ENCODE peak calls at places on chromosome 13, in six cellular contexts. Y, S, D, B, U and H are unnamed samples.
A peak's percentile ranks its signal among the peaks of the same experiment; 100 is the strongest.

GRCh38 chr13:82878536-82878935 is 1003.7 kb downstream of the SLITRK1 start:
- DNase-seq in Y (no peak), U (no peak), D (no peak), B (no peak), S (peak; percentile 30), H (peak; percentile 48)

GRCh38 chr13:85590231-85590931 is 208.8 kb downstream of the SLITRK6 start:
- DNase-seq in Y (no peak), B (no peak), D (no peak), U (no peak), S (peak; percentile 23), H (peak; percentile 71)

GRCh38 chr13:39578821-39579291 is 24.1 kb downstream of the LHFPL6 start:
- DNase-seq in Y (no peak), D (no peak), S (no peak), B (no peak), U (no peak), H (no peak)

GRCh38 chr13:35785563-35786327 is 309.3 kb upstream of the MAB21L1 start:
- DNase-seq in D (peak; percentile 45), Y (no peak), B (no peak), U (no peak), S (no peak), H (no peak)

GRCh38 chr13:24684600-24684998 is 4.4 kb downstream of the ATP12A start:
- DNase-seq in B (no peak), D (no peak), U (no peak), Y (no peak), S (no peak), H (peak; percentile 62)

GRCh38 chr13:35552172-35552844 is 75.8 kb upstream of the MAB21L1 start:
- DNase-seq in D (no peak), B (no peak), U (no peak), S (peak; percentile 82), Y (no peak), H (peak; percentile 76)

GRCh38 chr13:99043700-99044300 is 65.9 kb upstream of the DOCK9 start:
- DNase-seq in Y (no peak), B (no peak), D (no peak), S (peak; percentile 57), U (no peak), H (no peak)

GRCh38 chr13:37194428-37194861 is 89.0 kb upstream of the CSNK1A1L start:
- DNase-seq in D (no peak), S (peak; percentile 92), Y (no peak), B (no peak), U (no peak), H (peak; percentile 88)

GRCh38 chr13:101916758-101917474 is 464.4 kb downstream of the ITGBL1 start:
- DNase-seq in B (no peak), U (peak; percentile 13), Y (no peak), D (peak; percentile 40), S (no peak), H (no peak)
- TF ChIP-seq EZH2 in B (no peak), U (no peak), Y (no peak), D (peak; percentile 78), S (no peak), H (peak; percentile 36)

GRCh38 chr13:48400820-48401219 is 12.1 kb downstream of the LPAR6 start:
- DNase-seq in B (no peak), Y (no peak), S (peak; percentile 79), D (no peak), U (no peak), H (peak; percentile 91)
- TF ChIP-seq CTCF in B (no peak), Y (no peak), S (no peak), D (no peak), U (no peak), H (no peak)

GRCh38 chr13:113064000-113064533 is 41.5 kb upstream of the F7 start:
- DNase-seq in U (no peak), S (no peak), B (no peak), Y (no peak), D (no peak), H (no peak)

GRCh38 chr13:113065406-113066141 is 40.0 kb upstream of the F7 start:
- DNase-seq in U (no peak), D (no peak), B (no peak), Y (no peak), S (peak; percentile 22), H (no peak)

GRCh38 chr13:113066142-113066455 is 39.5 kb upstream of the F7 start:
- DNase-seq in S (no peak), U (no peak), Y (no peak), D (no peak), B (no peak), H (no peak)

GRCh38 chr13:113063091-113063491 is 42.5 kb upstream of the F7 start:
- DNase-seq in D (no peak), S (no peak), B (no peak), Y (no peak), U (no peak), H (no peak)

GRCh38 chr13:113064534-113065405 is 40.8 kb upstream of the F7 start:
- DNase-seq in B (peak; percentile 33), D (no peak), U (no peak), S (peak; percentile 75), Y (peak; percentile 56), H (peak; percentile 8)
- TF ChIP-seq EZH2 in B (no peak), D (no peak), U (no peak), S (no peak), Y (no peak), H (no peak)

DNA sequence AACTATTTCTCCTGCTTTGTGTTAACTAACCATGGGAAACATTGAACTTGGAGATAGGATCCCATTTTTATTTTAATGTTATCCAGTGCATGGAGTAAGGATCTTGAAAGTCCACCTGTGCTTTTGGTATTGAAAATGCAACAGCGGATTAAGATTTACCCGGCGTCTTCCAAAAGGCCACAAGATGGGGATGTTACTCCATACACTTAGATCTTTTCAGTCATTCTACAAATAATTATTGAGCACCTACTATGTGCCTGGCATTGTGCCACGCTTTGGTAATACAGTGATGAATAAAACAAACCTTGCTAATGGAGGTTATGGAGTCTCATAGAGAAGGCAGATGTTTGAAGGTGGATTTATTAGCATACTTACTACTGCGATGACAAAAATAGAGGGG is 56.9 kb downstream of the RFC3 start:
- DNase-seq in D (no peak), S (no peak), Y (no peak), U (peak; percentile 10), B (no peak), H (no peak)
- TF ChIP-seq CTCF in D (peak; percentile 35), S (no peak), Y (no peak), U (peak; percentile 52), B (no peak), H (peak; percentile 9)

GRCh38 chr13:74136089-74136658 is 2.0 kb upstream of the KLF12 start:
- DNase-seq in B (no peak), U (peak; percentile 43), Y (no peak), D (no peak), S (peak; percentile 68), H (peak; percentile 67)
- TF ChIP-seq EZH2 in B (no peak), U (no peak), Y (no peak), D (no peak), S (no peak), H (no peak)

GRCh38 chr13:21011378-21011777 is 50.0 kb downstream of the LATS2 start:
- DNase-seq in Y (no peak), B (no peak), S (peak; percentile 74), D (no peak), U (no peak), H (no peak)

GRCh38 chr13:21012211-21012610 is 49.2 kb downstream of the LATS2 start:
- DNase-seq in D (no peak), U (no peak), B (no peak), Y (no peak), S (peak; percentile 48), H (no peak)

GRCh38 chr13:21009036-21009435 is 52.4 kb downstream of the LATS2 start:
- DNase-seq in U (no peak), B (no peak), Y (no peak), S (no peak), D (no peak), H (no peak)

GRCh38 chr13:21012841-21013681 is 48.3 kb downstream of the LATS2 start:
- DNase-seq in B (no peak), S (peak; percentile 49), U (no peak), D (no peak), Y (no peak), H (no peak)

GRCh38 chr13:21010621-21011020 is 50.8 kb downstream of the LATS2 start:
- DNase-seq in U (peak; percentile 49), Y (no peak), D (no peak), S (peak; percentile 24), B (peak; percentile 50), H (no peak)
- TF ChIP-seq CTCF in U (no peak), Y (no peak), D (no peak), S (no peak), B (no peak), H (no peak)

DNA sequence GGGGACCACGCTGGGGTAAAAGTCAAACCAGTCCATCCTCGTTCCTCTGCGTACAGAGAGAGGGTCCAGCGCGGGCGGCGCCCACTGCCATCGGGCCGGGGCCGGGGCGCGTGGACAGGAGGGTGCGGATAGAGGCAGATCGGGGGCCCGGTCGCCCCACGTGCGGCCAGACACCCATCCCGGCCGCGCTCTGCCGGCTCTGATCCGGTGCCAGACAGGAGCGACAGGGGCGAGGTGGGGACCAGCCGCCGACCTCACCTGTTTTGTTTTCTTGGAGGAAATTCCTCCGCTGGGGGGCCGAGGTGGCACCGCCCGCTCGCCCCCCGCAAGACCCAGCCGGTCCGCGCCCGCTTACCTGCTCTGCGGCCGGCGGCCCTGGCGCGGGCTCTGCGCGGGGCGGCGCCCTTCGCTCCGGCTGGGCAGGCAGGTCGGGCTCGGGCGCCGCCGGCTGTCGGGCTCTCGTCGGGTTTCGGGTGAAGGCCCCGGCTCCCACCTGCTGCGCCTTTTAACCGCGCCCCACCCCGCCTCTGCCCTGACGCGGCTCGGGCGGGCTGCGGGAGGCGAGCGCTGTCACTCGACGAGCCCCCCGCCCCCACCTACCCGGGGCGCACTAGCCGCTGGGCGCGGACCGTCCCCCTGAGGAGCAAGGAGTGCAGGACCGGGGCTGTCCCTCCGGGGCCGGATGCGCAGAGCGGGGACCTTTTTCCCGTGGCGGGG is at the start of gene GJB6:
- DNase-seq in Y (no peak), D (peak; percentile 82), U (peak; percentile 81), B (no peak), S (no peak), H (peak; percentile 8)
- TF ChIP-seq EZH2 in Y (no peak), D (peak; percentile 98), U (peak; percentile 35), B (no peak), S (peak; percentile 90), H (no peak)

DNA sequence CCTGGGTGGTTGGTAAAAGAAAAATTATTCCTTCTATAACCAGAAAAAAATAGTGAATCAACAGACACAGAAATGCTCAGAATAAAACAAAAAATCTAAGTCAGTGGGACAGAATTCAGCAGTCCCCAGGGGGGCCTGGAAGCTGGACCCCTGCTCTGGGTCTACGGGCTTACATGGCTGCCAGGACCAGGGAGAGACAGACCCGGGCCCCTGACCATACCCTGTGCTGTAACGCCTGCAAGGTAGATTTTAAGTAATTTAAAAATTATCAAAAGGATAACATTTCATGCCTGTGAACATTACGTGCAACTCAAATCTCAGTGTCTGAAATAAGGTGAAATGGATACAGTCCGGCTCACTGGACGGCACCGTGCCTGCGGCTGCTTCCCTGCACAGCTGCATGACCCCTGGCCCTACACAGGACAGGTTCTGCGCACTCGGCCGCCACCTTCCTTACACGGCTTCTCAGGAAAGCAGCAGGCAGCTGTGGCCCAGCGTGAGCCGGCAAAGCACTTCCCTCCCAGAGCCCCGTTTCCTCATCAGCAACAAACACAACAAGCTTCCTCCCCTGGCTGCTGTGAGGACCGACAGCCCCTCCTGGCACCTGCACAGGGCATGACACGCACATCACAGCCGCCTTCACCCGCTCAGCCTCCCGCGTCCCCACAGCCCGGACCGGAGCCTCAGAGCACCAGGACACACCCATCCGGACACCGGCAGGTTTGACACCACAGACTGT is 22.2 kb downstream of the RASA3 start:
- DNase-seq in S (no peak), D (peak; percentile 68), Y (no peak), U (peak; percentile 50), B (no peak), H (no peak)
- TF ChIP-seq CTCF in S (no peak), D (peak; percentile 34), Y (no peak), U (no peak), B (no peak), H (no peak)